ENCODE peak calls at places on chromosomes 3 and 15, in seven cellular contexts. J is GM23248, B is MM.1S, W is HCT116, C is PC-3, O is GM23338, R is hepatocyte. X is an unnamed sample.

GRCh38 chr3:129519449-129519848 is 9.0 kb upstream of the RHO start:
- DNase-seq in W (no peak), B (no peak), R (no peak), O (no peak), J (no peak), C (no peak), X (no peak)

GRCh38 chr3:41200669-41201021 is 1.3 kb downstream of the CTNNB1 start:
- DNase-seq in W (no peak), C (peak), B (no peak), J (peak), O (no peak), R (peak), X (peak)

GRCh38 chr3:182909318-182910040 is 70.9 kb downstream of the DCUN1D1 start:
- DNase-seq in O (peak), B (peak), J (peak), C (peak), W (no peak), R (peak), X (peak)

GRCh38 chr3:145411605-145412004 is 749.4 kb downstream of the PLOD2 start:
- DNase-seq in W (no peak), O (no peak), J (no peak), R (no peak), C (peak), B (no peak), X (no peak)

GRCh38 chr3:11596387-11596786 is 47.3 kb downstream of the VGLL4 start:
- DNase-seq in R (no peak), B (no peak), J (no peak), C (no peak), O (no peak), W (no peak), X (no peak)

GRCh38 chr3:2579206-2579605 is 480.5 kb downstream of the CNTN4 start:
- DNase-seq in J (no peak), W (no peak), C (no peak), B (no peak), R (no peak), O (no peak), X (no peak)

GRCh38 chr15:59296181-59296617 is 76.5 kb downstream of the MYO1E start:
- DNase-seq in W (no peak), O (no peak), B (no peak), R (no peak), C (peak), J (peak), X (no peak)

GRCh38 chr15:36591534-36592411 is 12.3 kb downstream of the CDIN1 start:
- DNase-seq in B (no peak), W (no peak), C (peak), R (no peak), O (no peak), J (peak), X (no peak)

GRCh38 chr3:23302276-23302675 is 99.1 kb downstream of the UBE2E2 start:
- DNase-seq in R (no peak), B (no peak), O (no peak), J (peak), W (no peak), C (no peak), X (no peak)

GRCh38 chr3:26799679-26800317 is 177.2 kb downstream of the LRRC3B start:
- DNase-seq in C (no peak), J (no peak), W (no peak), B (peak), R (no peak), O (no peak), X (peak)

GRCh38 chr15:69085325-69086081 is 71.0 kb downstream of the NOX5 start:
- DNase-seq in B (no peak), C (no peak), W (no peak), O (no peak), R (no peak), J (no peak), X (no peak)

GRCh38 chr3:15309662-15310335 is 22.6 kb downstream of the SH3BP5 start:
- DNase-seq in J (peak), B (no peak), C (peak), R (no peak), W (no peak), O (no peak), X (no peak)

GRCh38 chr3:197734667-197735318 is 1.9 kb downstream of the RUBCN start:
- DNase-seq in J (no peak), C (no peak), O (no peak), B (peak), R (no peak), W (no peak), X (no peak)

GRCh38 chr15:70559223-70559823 is 204.0 kb downstream of the UACA start:
- DNase-seq in W (no peak), J (peak), C (no peak), B (no peak), O (no peak), R (peak), X (no peak)

GRCh38 chr3:173399001-173399400 is 1.5 kb downstream of the NLGN1 start:
- DNase-seq in C (no peak), W (no peak), B (no peak), R (no peak), J (peak), O (no peak), X (peak)

GRCh38 chr15:77877869-77878577 is 199.5 kb downstream of the TBC1D2B start:
- DNase-seq in B (no peak), O (no peak), C (no peak), R (no peak), W (no peak), J (no peak), X (no peak)

GRCh38 chr15:42921049-42921731 is 612 bp upstream of the TTBK2 start:
- DNase-seq in C (no peak), R (peak), W (no peak), J (peak), B (peak), O (peak), X (peak)

GRCh38 chr15:96331141-96331941 is 841 bp downstream of the NR2F2 start:
- DNase-seq in W (no peak), B (no peak), O (no peak), R (peak), J (peak), C (peak), X (peak)

GRCh38 chr3:142021127-142021526 is 128.2 kb downstream of the TFDP2 start:
- DNase-seq in O (no peak), W (no peak), J (no peak), B (no peak), C (no peak), R (no peak), X (no peak)

GRCh38 chr3:193132247-193132646 is 108.8 kb upstream of the PLAAT1 start:
- DNase-seq in W (no peak), B (no peak), R (no peak), J (peak), O (no peak), C (no peak), X (no peak)

GRCh38 chr3:78764634-78765033 is 1003.2 kb downstream of the ROBO1 start:
- DNase-seq in J (no peak), W (no peak), C (no peak), O (no peak), R (no peak), B (no peak), X (no peak)

DNA sequence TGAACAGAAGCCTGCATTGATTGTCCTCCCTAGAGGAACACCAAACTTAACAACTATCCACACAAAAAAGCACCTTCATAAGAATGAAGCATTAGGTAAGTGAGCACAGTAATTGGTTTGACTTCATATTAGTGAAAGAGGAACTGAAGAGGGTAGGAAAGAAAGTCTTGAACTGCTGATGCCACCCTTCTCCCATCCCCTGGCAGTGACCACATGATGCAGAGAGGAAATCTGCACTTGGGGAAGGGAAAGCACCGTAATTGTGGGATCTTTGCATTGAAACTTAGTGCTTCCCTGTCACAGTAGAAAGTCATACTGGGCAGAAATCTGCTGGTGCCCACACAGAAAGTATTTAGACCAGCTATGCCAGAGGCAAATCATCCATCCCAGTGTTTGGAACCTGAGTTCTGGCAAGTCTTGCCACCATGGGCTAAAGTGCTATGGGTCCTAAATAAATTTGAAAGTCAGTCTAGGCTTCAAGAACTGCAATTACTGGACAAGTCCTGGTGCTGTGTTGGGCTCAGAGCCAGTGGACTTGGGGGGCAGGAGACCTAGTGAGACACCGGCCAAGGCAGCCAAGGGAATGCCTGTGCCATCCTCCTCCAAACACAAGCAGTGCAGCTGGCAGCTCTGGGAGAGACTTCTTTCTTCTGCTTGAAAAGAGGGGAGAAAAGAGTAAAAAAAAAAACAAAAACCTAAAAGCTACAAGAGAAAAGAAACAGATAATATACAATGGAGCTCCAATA is 63.6 kb downstream of the SLC15A2 start:
- DNase-seq in B (peak), W (no peak), J (no peak), O (no peak), R (no peak), C (no peak), X (no peak)
- TF ChIP-seq EZH2phosphoT487 in B (no peak), W (no peak), J (no peak), O (no peak), R (no peak), C (no peak), X (no peak)

DNA sequence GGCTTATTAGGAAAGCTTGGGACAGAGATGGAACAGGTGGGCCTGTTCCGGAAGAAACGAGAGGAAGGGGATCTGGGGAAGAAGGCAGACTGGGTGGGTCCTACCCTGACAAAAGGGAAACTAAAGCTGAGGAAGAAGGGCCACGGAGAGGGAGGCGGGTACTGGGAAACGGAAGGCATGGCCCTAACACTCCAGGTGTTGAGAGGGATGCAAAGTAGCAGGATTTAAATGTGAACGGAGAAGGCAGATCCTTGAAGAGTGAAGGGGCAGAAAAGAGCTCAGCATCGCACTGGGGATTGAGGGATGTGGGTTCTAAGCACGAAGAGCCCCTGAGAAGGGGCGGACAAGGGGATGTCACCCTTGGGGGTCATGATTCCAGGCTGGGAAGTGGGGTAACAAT is 735 bp downstream of the STIMATE start:
- DNase-seq in B (no peak), J (peak), W (no peak), C (peak), O (peak), R (peak), X (peak)
- H3K27ac ChIP-seq in B (no peak), J (no peak), W (no peak), C (no peak), O (peak), R (no peak), X (no peak)

DNA sequence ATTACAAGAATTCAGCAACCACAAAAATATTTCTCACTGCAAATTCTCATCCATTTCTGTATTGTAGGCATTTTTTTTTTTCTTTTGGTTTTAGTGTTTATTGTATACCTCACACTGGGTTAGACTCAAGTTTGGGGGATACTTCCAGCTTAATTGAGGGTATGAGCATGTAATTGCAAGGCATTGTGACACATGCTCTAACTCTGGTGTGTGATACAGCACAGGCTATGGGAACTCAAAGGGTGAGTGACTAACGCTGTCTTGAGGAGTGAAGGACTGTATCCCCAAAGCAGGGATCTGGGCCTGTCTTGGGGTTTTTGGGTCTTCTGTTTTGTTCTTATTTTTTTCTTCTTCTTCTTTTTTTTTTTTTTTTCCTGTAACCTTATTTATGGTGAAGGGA is 26.8 kb downstream of the MAP2K1 start:
- DNase-seq in R (no peak), C (no peak), W (no peak), B (no peak), O (no peak), J (no peak), X (no peak)
- TF ChIP-seq EZH2 in R (no peak), C (no peak), W (no peak), B (no peak), O (no peak), J (no peak), X (no peak)

DNA sequence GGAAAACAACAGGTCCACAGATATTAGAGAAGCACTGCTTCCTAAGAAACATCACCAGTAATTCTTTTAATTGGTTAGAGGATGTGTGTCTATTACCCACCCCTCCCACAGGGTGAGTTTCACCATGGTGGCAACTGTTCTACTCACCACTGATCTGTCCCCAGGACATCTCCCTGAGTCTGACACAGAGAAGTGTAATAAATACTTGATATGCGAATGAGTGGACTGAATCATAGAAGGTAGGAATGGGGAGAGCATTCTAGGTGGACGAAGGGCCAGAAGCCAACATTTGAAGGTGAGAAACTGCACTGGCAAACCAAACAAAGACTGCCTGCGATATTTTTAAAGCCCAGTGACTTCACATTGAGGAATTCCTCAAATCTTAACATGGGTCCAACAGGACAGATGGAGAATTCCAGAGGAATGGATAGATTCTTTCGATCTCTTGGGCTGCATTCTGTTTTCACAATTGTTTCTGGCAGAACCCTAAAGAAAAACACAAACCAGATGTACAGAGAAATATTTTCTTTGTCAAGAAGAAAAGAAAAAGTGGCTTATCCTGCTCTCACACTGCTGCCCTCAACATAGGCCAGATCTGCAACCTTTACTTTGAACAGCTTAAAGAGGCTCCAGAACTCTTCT is 452.9 kb upstream of the PROK2 start:
- DNase-seq in B (no peak), O (no peak), C (no peak), W (no peak), R (no peak), J (peak), X (no peak)
- TF ChIP-seq EZH2phosphoT487 in B (no peak), O (no peak), C (no peak), W (no peak), R (no peak), J (no peak), X (no peak)

GRCh38 chr3:48945856-48946549 is 27.4 kb downstream of the ARIH2 start:
- DNase-seq in R (no peak), C (no peak), O (no peak), B (peak), W (no peak), J (no peak), X (no peak)
- H3K27ac ChIP-seq in R (no peak), C (no peak), O (peak), B (peak), W (no peak), J (no peak), X (no peak)